ENCODE peak calls at places on chromosomes 13 and 19, in seven cellular contexts. L is psoas muscle, E is esophagus squamous epithelium, M is heart left ventricle, Q is IMR-90, C is A549, F is keratinocyte. I is an unnamed sample.
A peak's percentile ranks its signal among the peaks of the same experiment; 100 is the strongest.

GRCh38 chr19:35093430-35093829 is 22.2 kb upstream of the FXYD3 start:
- DNase-seq in L (no peak), E (no peak), M (no peak), Q (no peak), C (no peak), F (no peak), I (no peak)

GRCh38 chr13:109737606-109738005 is 48.8 kb downstream of the IRS2 start:
- DNase-seq in L (no peak), E (no peak), M (no peak), Q (peak; percentile 65), C (no peak), F (no peak), I (no peak)

GRCh38 chr19:2952953-2953481 is 8.2 kb upstream of the ZNF77 start:
- DNase-seq in L (no peak), E (no peak), M (no peak), Q (no peak), C (no peak), F (peak; percentile 23), I (no peak)

GRCh38 chr13:66624302-66624701 is 605.8 kb downstream of the PCDH9 start:
- DNase-seq in L (no peak), E (no peak), M (no peak), Q (no peak), C (no peak), F (no peak), I (no peak)

GRCh38 chr19:39160523-39160861 is 34.9 kb downstream of the PAK4 start:
- DNase-seq in L (peak; percentile 46), E (no peak), M (no peak), Q (peak; percentile 72), C (no peak), F (no peak), I (no peak)

GRCh38 chr19:8352134-8352827 is 9.2 kb upstream of the KANK3 start:
- DNase-seq in L (no peak), E (no peak), M (no peak), Q (peak; percentile 34), C (no peak), F (no peak), I (no peak)

GRCh38 chr13:95660981-95661581 is 15.9 kb upstream of the DNAJC3 start:
- DNase-seq in L (no peak), E (no peak), M (peak; percentile 16), Q (peak; percentile 50), C (peak; percentile 42), F (no peak), I (no peak)

GRCh38 chr19:5234412-5234811 is 106.2 kb downstream of the PTPRS start:
- DNase-seq in L (no peak), E (no peak), M (no peak), Q (no peak), C (no peak), F (no peak), I (no peak)

GRCh38 chr19:17686027-17686511 is 2.1 kb downstream of the UNC13A start:
- DNase-seq in L (peak; percentile 26), E (no peak), M (peak; percentile 31), Q (no peak), C (peak; percentile 84), F (no peak), I (no peak)

GRCh38 chr19:1084024-1084868 is 10.9 kb downstream of the POLR2E start:
- DNase-seq in L (no peak), E (no peak), M (no peak), Q (no peak), C (no peak), F (no peak), I (no peak)

GRCh38 chr13:97018029-97018819 is 23.9 kb upstream of the OXGR1 start:
- DNase-seq in L (no peak), E (no peak), M (peak; percentile 20), Q (peak; percentile 61), C (peak; percentile 46), F (peak; percentile 9), I (peak; percentile 7)

GRCh38 chr13:55087085-55087484 is 2053.6 kb upstream of the PRR20A start:
- DNase-seq in L (no peak), E (no peak), M (no peak), Q (no peak), C (no peak), F (no peak), I (no peak)

GRCh38 chr19:3039641-3040077 is 10.6 kb upstream of the TLE2 start:
- DNase-seq in L (peak; percentile 53), E (no peak), M (no peak), Q (no peak), C (peak; percentile 41), F (no peak), I (peak; percentile 45)

GRCh38 chr13:76229281-76229680 is 593.2 kb downstream of the LMO7 start:
- DNase-seq in L (no peak), E (no peak), M (no peak), Q (no peak), C (no peak), F (no peak), I (no peak)

GRCh38 chr13:78787189-78787588 is 128.2 kb upstream of the OBI1 start:
- DNase-seq in L (no peak), E (no peak), M (no peak), Q (no peak), C (no peak), F (no peak), I (no peak)

GRCh38 chr13:54636231-54636630 is 1607.6 kb downstream of the OLFM4 start:
- DNase-seq in L (no peak), E (no peak), M (no peak), Q (no peak), C (no peak), F (no peak), I (no peak)

GRCh38 chr19:35170359-35171061 is 16.0 kb downstream of the FXYD5 start:
- DNase-seq in L (no peak), E (no peak), M (no peak), Q (no peak), C (no peak), F (no peak), I (no peak)

GRCh38 chr19:17520865-17521264 is 9.4 kb downstream of the PGLS start:
- DNase-seq in L (no peak), E (no peak), M (no peak), Q (no peak), C (no peak), F (no peak), I (no peak)

GRCh38 chr13:92564942-92565341 is 661.7 kb upstream of the GPC6 start:
- DNase-seq in L (no peak), E (no peak), M (no peak), Q (no peak), C (no peak), F (no peak), I (no peak)

GRCh38 chr13:48500652-48501197 is 32.2 kb downstream of the RCBTB2 start:
- DNase-seq in L (no peak), E (no peak), M (no peak), Q (peak; percentile 96), C (peak; percentile 19), F (peak; percentile 23), I (no peak)

GRCh38 chr19:11447347-11448262 is 12.2 kb downstream of the PRKCSH start:
- DNase-seq in L (no peak), E (no peak), M (no peak), Q (no peak), C (no peak), F (no peak), I (no peak)

GRCh38 chr13:29065142-29065541 is 245.0 kb downstream of the MTUS2 start:
- DNase-seq in L (no peak), E (no peak), M (no peak), Q (no peak), C (no peak), F (no peak), I (no peak)
- H3K4me1 ChIP-seq in L (no peaks in the 10 kb centered on the region), E (no peaks in the 10 kb centered on the region), M (no peaks in the 10 kb centered on the region), Q (no peaks in the 10 kb centered on the region), C (no peaks in the 10 kb centered on the region), F (no peaks in the 10 kb centered on the region), I (no peaks in the 10 kb centered on the region)

DNA sequence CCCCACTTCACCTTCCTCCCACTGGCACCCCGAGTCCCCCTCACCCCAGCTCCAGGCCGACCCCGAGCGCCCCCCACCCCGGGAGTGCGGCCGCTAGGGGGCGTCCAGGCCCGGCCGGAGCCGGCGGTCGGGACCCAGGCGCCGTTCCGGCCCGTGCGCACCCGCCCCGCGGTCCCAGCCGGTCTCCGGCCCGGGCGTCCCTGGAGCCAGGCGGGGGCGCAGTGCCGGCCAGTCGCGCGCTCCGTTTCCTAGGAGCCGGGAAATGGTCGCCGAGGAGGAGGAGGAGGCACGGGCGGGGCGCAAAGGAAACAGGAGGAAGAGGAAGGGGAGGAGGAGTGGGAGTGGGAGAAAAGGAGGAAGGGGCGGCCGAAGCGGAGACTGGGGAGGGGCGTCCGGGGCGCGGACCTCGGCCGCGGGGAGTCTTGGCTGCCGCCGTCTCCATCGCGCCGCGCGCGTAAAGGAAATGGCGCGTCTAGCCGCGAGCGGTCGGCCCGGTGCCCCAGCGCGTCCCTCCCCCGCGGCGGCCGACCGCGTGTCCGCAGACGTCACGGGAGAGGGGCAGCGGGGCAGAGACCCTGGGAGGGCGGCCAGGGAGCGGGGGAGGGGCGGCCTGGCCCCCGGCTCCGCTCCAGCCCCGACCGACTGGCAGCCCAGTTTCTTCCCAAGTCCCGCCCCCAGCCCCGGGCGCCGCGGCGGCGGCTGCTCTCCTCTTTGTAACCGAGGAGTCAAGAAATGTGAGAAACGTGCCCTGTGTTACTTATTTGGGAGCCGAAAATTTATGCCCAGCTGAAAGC is 1.1 kb upstream of the KCTD15 start:
- DNase-seq in L (peak; percentile 80), E (no peak), M (peak; percentile 91), Q (peak; percentile 75), C (peak; percentile 96), F (no peak), I (no peak)
- H3K27ac ChIP-seq in L (peak overlapping the region; percentile 78), E (peak overlapping the region; percentile 98), M (peak overlapping the region; percentile 96), Q (peak overlapping the region; percentile 83), C (peak overlapping the region; percentile 97), F (peak overlapping the region; percentile 68), I (no peak overlapping the region)

DNA sequence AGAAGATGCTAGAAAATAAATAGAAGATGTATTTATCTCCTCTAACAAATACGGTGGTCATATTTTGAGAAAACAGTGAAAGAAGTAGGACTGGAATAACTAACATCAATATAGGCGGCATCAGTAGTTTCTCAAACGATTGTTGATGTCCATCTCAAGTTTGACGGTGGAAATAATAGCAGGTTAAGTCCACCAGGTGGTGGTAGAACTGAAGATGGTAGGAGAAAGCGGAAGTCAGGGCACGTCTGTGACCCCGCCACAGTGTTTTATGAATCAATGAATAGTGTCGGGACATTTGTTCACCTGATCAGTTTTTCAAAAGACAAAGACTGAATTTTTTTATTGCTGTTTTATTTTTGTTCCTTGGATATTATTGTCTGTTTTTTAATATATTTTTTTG is 706.4 kb upstream of the SLC10A2 start:
- DNase-seq in L (no peak), E (no peak), M (no peak), Q (no peak), C (peak; percentile 12), F (no peak), I (no peak)
- TF ChIP-seq CTCF in L (no peak), E (no peak), M (no peak), Q (no peak), C (peak; percentile 19), F (no peak), I (no peak)

GRCh38 chr13:98512774-98513327 is 64.1 kb downstream of the STK24 start:
- DNase-seq in L (no peak), E (no peak), M (no peak), Q (no peak), C (no peak), F (no peak), I (no peak)
- H3K4me1 ChIP-seq in L (peaks cover 40% of the 10 kb centered on the region), E (peaks cover 21% of the 10 kb centered on the region), M (peaks cover 21% of the 10 kb centered on the region), Q (peaks cover 10% of the 10 kb centered on the region), C (peaks cover 23% of the 10 kb centered on the region), F (peaks cover 27% of the 10 kb centered on the region), I (peaks cover 24% of the 10 kb centered on the region)

DNA sequence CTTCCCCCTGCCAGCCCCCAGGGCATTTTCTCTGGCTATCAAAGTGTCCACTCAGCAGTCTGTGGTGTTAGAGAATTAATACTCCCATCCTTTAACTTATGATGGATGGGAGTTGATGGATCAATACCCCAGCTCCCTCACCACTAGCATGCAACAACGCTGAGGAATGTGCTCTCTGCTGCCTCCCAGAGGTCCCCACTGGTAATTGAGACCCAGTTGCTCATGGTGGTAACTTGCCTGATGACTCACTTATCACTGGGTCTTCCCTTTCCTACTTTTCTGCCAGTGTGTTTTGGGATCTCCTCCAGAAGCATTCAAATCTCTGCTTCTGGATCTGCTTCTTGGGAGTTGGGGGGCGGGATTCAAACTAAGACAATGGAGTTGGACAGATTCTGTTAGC is 20.3 kb upstream of the CACNA1A start:
- DNase-seq in L (no peak), E (no peak), M (no peak), Q (peak; percentile 18), C (peak; percentile 4), F (no peak), I (no peak)
- H3K27ac ChIP-seq in L (no peak overlapping the region), E (no peak overlapping the region), M (no peak overlapping the region), Q (no peak overlapping the region), C (no peak overlapping the region), F (no peak overlapping the region), I (no peak overlapping the region)

I was measured in CD8-positive, alpha-beta T cell.